ENCODE peak calls at places on chromosome 13, in five cellular contexts. One of them, this sample, is unnamed. For H3K4me1, the result is how much of the 10 kb centered on the place peaks cover.

GRCh38 chr13:25948910-25949309 is 102.9 kb downstream of the SHISA2 start:
- DNase-seq in neural progenitor cell: no peak
- DNase-seq in CD8-positive, alpha-beta memory T cell: no peak
- DNase-seq in GM23338: no peak
- DNase-seq in breast epithelium: no peak
- DNase-seq in this sample: no peak

GRCh38 chr13:46899801-46900200 is 2.9 kb upstream of the HTR2A start:
- DNase-seq in neural progenitor cell: no peak
- DNase-seq in breast epithelium: no peak
- DNase-seq in GM23338: no peak
- DNase-seq in CD8-positive, alpha-beta memory T cell: no peak
- DNase-seq in this sample: no peak

GRCh38 chr13:45518525-45519235 is 53.9 kb downstream of the COG3 start:
- DNase-seq in neural progenitor cell: no peak
- DNase-seq in breast epithelium: no peak
- DNase-seq in CD8-positive, alpha-beta memory T cell: no peak
- DNase-seq in GM23338: no peak
- DNase-seq in this sample: no peak

GRCh38 chr13:23718916-23719470 is 148.8 kb downstream of the TNFRSF19 start:
- DNase-seq in neural progenitor cell: no peak
- DNase-seq in GM23338: no peak
- DNase-seq in breast epithelium: no peak
- DNase-seq in CD8-positive, alpha-beta memory T cell: no peak
- DNase-seq in this sample: no peak

GRCh38 chr13:22940090-22940710 is 240.6 kb upstream of the SGCG start:
- DNase-seq in breast epithelium: no peak
- DNase-seq in GM23338: no peak
- DNase-seq in neural progenitor cell: no peak
- DNase-seq in CD8-positive, alpha-beta memory T cell: no peak
- DNase-seq in this sample: no peak

GRCh38 chr13:21075303-21076264 is 14.2 kb upstream of the LATS2 start:
- DNase-seq in GM23338: peak
- DNase-seq in CD8-positive, alpha-beta memory T cell: no peak
- DNase-seq in breast epithelium: no peak
- DNase-seq in neural progenitor cell: peak
- DNase-seq in this sample: no peak

GRCh38 chr13:41756198-41756885 is 204.6 kb downstream of the VWA8 start:
- DNase-seq in breast epithelium: no peak
- DNase-seq in GM23338: no peak
- DNase-seq in CD8-positive, alpha-beta memory T cell: no peak
- DNase-seq in neural progenitor cell: no peak
- DNase-seq in this sample: no peak

GRCh38 chr13:83312194-83312593 is 570.1 kb downstream of the SLITRK1 start:
- DNase-seq in breast epithelium: no peak
- DNase-seq in GM23338: no peak
- DNase-seq in CD8-positive, alpha-beta memory T cell: no peak
- DNase-seq in neural progenitor cell: no peak
- DNase-seq in this sample: no peak

GRCh38 chr13:83880275-83881027 is 1.8 kb downstream of the SLITRK1 start:
- DNase-seq in CD8-positive, alpha-beta memory T cell: no peak
- DNase-seq in breast epithelium: no peak
- DNase-seq in GM23338: peak
- DNase-seq in neural progenitor cell: peak
- DNase-seq in this sample: no peak

GRCh38 chr13:74574964-74575728 is 440.9 kb upstream of the KLF12 start:
- DNase-seq in neural progenitor cell: no peak
- DNase-seq in GM23338: peak
- DNase-seq in CD8-positive, alpha-beta memory T cell: no peak
- DNase-seq in breast epithelium: no peak
- DNase-seq in this sample: no peak

GRCh38 chr13:27830010-27830409 is 37.7 kb downstream of the GSX1 start:
- DNase-seq in GM23338: peak
- DNase-seq in neural progenitor cell: peak
- DNase-seq in breast epithelium: no peak
- DNase-seq in CD8-positive, alpha-beta memory T cell: peak
- DNase-seq in this sample: peak

GRCh38 chr13:77172650-77173049 is 145.7 kb upstream of the FBXL3 start:
- DNase-seq in GM23338: no peak
- DNase-seq in neural progenitor cell: no peak
- DNase-seq in breast epithelium: no peak
- DNase-seq in CD8-positive, alpha-beta memory T cell: no peak
- DNase-seq in this sample: no peak

GRCh38 chr13:93425411-93425810 is 198.8 kb downstream of the GPC6 start:
- DNase-seq in neural progenitor cell: no peak
- DNase-seq in CD8-positive, alpha-beta memory T cell: no peak
- DNase-seq in breast epithelium: no peak
- DNase-seq in GM23338: no peak
- DNase-seq in this sample: no peak

GRCh38 chr13:80083516-80084085 is 257.3 kb downstream of the SPRY2 start:
- DNase-seq in GM23338: no peak
- DNase-seq in breast epithelium: no peak
- DNase-seq in neural progenitor cell: no peak
- DNase-seq in CD8-positive, alpha-beta memory T cell: no peak
- DNase-seq in this sample: no peak

GRCh38 chr13:97307882-97308624 is 85.9 kb downstream of the MBNL2 start:
- DNase-seq in CD8-positive, alpha-beta memory T cell: no peak
- DNase-seq in neural progenitor cell: peak
- DNase-seq in GM23338: peak
- DNase-seq in breast epithelium: peak
- DNase-seq in this sample: no peak

GRCh38 chr13:46759861-46760260 is 37.1 kb downstream of the ESD start:
- DNase-seq in GM23338: no peak
- DNase-seq in neural progenitor cell: no peak
- DNase-seq in CD8-positive, alpha-beta memory T cell: no peak
- DNase-seq in breast epithelium: no peak
- DNase-seq in this sample: peak

GRCh38 chr13:28239374-28239773 is 101.0 kb downstream of the PAN3 start:
- DNase-seq in CD8-positive, alpha-beta memory T cell: no peak
- DNase-seq in neural progenitor cell: no peak
- DNase-seq in GM23338: no peak
- DNase-seq in breast epithelium: no peak
- DNase-seq in this sample: no peak

GRCh38 chr13:70755411-70755810 is 647.2 kb upstream of the KLHL1 start:
- DNase-seq in breast epithelium: no peak
- DNase-seq in CD8-positive, alpha-beta memory T cell: no peak
- DNase-seq in GM23338: no peak
- DNase-seq in neural progenitor cell: no peak
- DNase-seq in this sample: no peak

GRCh38 chr13:30864352-30865130 is 41.5 kb upstream of the MEDAG start:
- DNase-seq in CD8-positive, alpha-beta memory T cell: no peak
- DNase-seq in GM23338: peak
- DNase-seq in breast epithelium: no peak
- DNase-seq in neural progenitor cell: peak
- DNase-seq in this sample: no peak

GRCh38 chr13:51767100-51767499 is 36.9 kb downstream of the DHRS12 start:
- DNase-seq in CD8-positive, alpha-beta memory T cell: no peak
- DNase-seq in neural progenitor cell: peak
- DNase-seq in breast epithelium: no peak
- DNase-seq in GM23338: peak
- DNase-seq in this sample: no peak

GRCh38 chr13:51765142-51765515 is 38.8 kb downstream of the DHRS12 start:
- DNase-seq in GM23338: no peak
- DNase-seq in CD8-positive, alpha-beta memory T cell: no peak
- DNase-seq in neural progenitor cell: no peak
- DNase-seq in breast epithelium: no peak
- DNase-seq in this sample: no peak

GRCh38 chr13:51761638-51762350 is 42.2 kb downstream of the DHRS12 start:
- DNase-seq in CD8-positive, alpha-beta memory T cell: no peak
- DNase-seq in breast epithelium: no peak
- DNase-seq in GM23338: no peak
- DNase-seq in neural progenitor cell: no peak
- DNase-seq in this sample: no peak

GRCh38 chr13:51763486-51763885 is 40.5 kb downstream of the DHRS12 start:
- DNase-seq in breast epithelium: no peak
- DNase-seq in GM23338: no peak
- DNase-seq in neural progenitor cell: no peak
- DNase-seq in CD8-positive, alpha-beta memory T cell: no peak
- DNase-seq in this sample: no peak

DNA sequence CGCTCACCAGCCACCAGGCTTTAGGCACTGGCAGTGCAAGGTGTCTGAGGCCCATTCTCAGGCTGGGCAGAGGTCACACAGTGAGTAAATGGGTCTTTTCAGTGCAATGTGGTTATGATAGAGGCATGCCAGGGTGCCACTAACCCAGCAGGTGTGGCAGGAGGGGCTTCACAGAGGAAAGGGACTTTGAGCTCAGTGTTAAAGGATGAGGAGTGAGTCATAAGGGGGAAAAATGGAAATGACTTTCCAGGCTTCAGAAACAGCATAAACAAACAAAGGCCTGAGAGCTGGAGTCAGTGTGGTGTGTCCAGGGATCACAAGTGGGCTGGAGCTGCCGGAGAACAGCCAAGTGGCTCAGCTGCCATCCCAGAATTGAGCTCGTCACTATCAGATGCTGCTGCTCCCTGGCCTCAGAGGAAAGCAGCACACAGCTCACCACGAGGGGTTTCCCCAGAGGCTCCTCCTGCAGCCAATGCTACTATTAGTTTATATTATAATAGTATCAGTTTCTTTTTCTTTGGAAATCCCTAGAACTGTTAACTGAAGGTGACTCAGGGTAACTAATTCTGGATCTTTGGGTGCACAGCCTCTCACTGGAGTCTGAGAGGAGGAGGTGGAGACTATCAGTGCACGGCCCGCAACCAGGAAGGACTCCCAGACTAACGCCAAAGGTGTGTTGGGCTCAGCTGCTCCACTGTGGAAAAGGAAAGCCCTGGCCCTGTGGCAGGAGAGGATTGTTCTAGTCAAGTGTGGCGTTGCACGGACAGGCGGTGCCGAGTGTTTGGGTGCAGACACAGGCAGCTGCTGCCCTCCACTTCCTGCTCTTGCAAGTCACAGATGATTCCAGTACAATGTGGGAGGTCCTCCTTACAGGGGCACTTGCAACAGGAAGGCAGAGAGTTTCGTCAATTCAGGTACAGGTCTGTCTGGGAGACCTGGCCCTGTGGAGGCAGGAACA is 39.5 kb downstream of the DHRS12 start:
- DNase-seq in CD8-positive, alpha-beta memory T cell: peak
- DNase-seq in neural progenitor cell: no peak
- DNase-seq in breast epithelium: peak
- DNase-seq in GM23338: no peak
- DNase-seq in this sample: peak
- H3K4me3 ChIP-seq in CD8-positive, alpha-beta memory T cell: peak
- H3K4me3 ChIP-seq in neural progenitor cell: no peak
- H3K4me3 ChIP-seq in breast epithelium: no peak
- H3K4me3 ChIP-seq in GM23338: no peak
- H3K4me3 ChIP-seq in this sample: no peak

DNA sequence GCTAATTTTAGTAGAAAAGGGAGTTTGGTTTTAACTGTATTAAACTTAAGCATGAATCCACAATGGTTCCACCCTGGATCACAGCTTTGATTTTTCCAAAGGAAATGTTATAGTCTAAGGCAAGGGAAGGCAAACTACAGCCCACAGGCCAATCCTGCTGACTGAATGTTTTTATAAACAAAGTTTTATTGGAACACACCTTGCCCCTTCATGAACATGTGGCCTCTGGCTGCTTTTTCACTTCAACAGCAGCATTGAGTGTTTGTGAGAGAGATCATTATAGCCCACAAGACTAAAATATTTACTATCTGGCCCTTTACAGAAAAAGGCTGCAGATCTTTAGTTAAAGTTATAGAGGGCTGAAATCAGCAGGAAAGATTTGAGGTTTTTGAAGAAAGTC is 198.7 kb downstream of the IRS2 start:
- DNase-seq in GM23338: no peak
- DNase-seq in neural progenitor cell: no peak
- DNase-seq in breast epithelium: no peak
- DNase-seq in CD8-positive, alpha-beta memory T cell: no peak
- DNase-seq in this sample: no peak
- H3K27ac ChIP-seq in GM23338: no peak
- H3K27ac ChIP-seq in neural progenitor cell: no peak
- H3K27ac ChIP-seq in breast epithelium: no peak
- H3K27ac ChIP-seq in CD8-positive, alpha-beta memory T cell: no peak
- H3K27ac ChIP-seq in this sample: peak

GRCh38 chr13:99363391-99363790 is 56.2 kb upstream of the GPR183 start:
- DNase-seq in neural progenitor cell: no peak
- DNase-seq in GM23338: no peak
- DNase-seq in CD8-positive, alpha-beta memory T cell: no peak
- DNase-seq in breast epithelium: no peak
- DNase-seq in this sample: no peak

GRCh38 chr13:99363949-99364348 is 56.8 kb upstream of the GPR183 start:
- DNase-seq in CD8-positive, alpha-beta memory T cell: no peak
- DNase-seq in neural progenitor cell: no peak
- DNase-seq in GM23338: no peak
- DNase-seq in breast epithelium: no peak
- DNase-seq in this sample: no peak

GRCh38 chr13:99367106-99367616 is 60.0 kb upstream of the GPR183 start:
- DNase-seq in breast epithelium: no peak
- DNase-seq in neural progenitor cell: no peak
- DNase-seq in CD8-positive, alpha-beta memory T cell: peak
- DNase-seq in GM23338: no peak
- DNase-seq in this sample: no peak

GRCh38 chr13:99367663-99368448 is 60.7 kb upstream of the GPR183 start:
- DNase-seq in neural progenitor cell: no peak
- DNase-seq in breast epithelium: no peak
- DNase-seq in GM23338: peak
- DNase-seq in CD8-positive, alpha-beta memory T cell: no peak
- DNase-seq in this sample: no peak

GRCh38 chr13:99366075-99366987 is 59.1 kb upstream of the GPR183 start:
- DNase-seq in neural progenitor cell: no peak
- DNase-seq in CD8-positive, alpha-beta memory T cell: no peak
- DNase-seq in GM23338: no peak
- DNase-seq in breast epithelium: no peak
- DNase-seq in this sample: no peak
- H3K4me1 ChIP-seq in neural progenitor cell: under half
- H3K4me1 ChIP-seq in CD8-positive, alpha-beta memory T cell: half or more
- H3K4me1 ChIP-seq in GM23338: under half
- H3K4me1 ChIP-seq in breast epithelium: under half
- H3K4me1 ChIP-seq in this sample: under half

GRCh38 chr13:29819157-29819556 is 31.3 kb downstream of the UBL3 start:
- DNase-seq in GM23338: no peak
- DNase-seq in breast epithelium: no peak
- DNase-seq in CD8-positive, alpha-beta memory T cell: no peak
- DNase-seq in neural progenitor cell: no peak
- DNase-seq in this sample: no peak
- H3K4me3 ChIP-seq in GM23338: no peak
- H3K4me3 ChIP-seq in breast epithelium: no peak
- H3K4me3 ChIP-seq in CD8-positive, alpha-beta memory T cell: no peak
- H3K4me3 ChIP-seq in neural progenitor cell: no peak
- H3K4me3 ChIP-seq in this sample: no peak

GRCh38 chr13:48126944-48127814 is 32.3 kb upstream of the MED4 start:
- DNase-seq in CD8-positive, alpha-beta memory T cell: peak
- DNase-seq in GM23338: peak
- DNase-seq in neural progenitor cell: peak
- DNase-seq in breast epithelium: no peak
- DNase-seq in this sample: peak
- H3K27ac ChIP-seq in CD8-positive, alpha-beta memory T cell: no peak
- H3K27ac ChIP-seq in GM23338: peak
- H3K27ac ChIP-seq in neural progenitor cell: no peak
- H3K27ac ChIP-seq in breast epithelium: peak
- H3K27ac ChIP-seq in this sample: peak

GRCh38 chr13:37652596-37652995 is 54.0 kb upstream of the POSTN start:
- DNase-seq in breast epithelium: no peak
- DNase-seq in GM23338: no peak
- DNase-seq in neural progenitor cell: no peak
- DNase-seq in CD8-positive, alpha-beta memory T cell: no peak
- DNase-seq in this sample: no peak
- H3K4me1 ChIP-seq in breast epithelium: under half
- H3K4me1 ChIP-seq in GM23338: under half
- H3K4me1 ChIP-seq in neural progenitor cell: under half
- H3K4me1 ChIP-seq in CD8-positive, alpha-beta memory T cell: under half
- H3K4me1 ChIP-seq in this sample: under half

This sample was measured in small intestine.